ENCODE peak calls at places on chromosome 6, in five cellular contexts. H is ascending aorta; A is CD4-positive, alpha-beta memory T cell; N is psoas muscle; K is cardiac muscle cell. O is an unnamed sample. For H3K4me1, the result is how much of the 10 kb centered on the place peaks cover.

GRCh38 chr6:40362859-40363258 is 224.3 kb downstream of the LRFN2 start:
- DNase-seq in K (no peak), H (no peak), N (no peak), A (no peak), O (no peak)

GRCh38 chr6:94045473-94045872 is 626.1 kb upstream of the EPHA7 start:
- DNase-seq in H (no peak), A (no peak), K (no peak), N (no peak), O (no peak)

GRCh38 chr6:149877678-149878077 is 13.5 kb upstream of the LRP11 start:
- DNase-seq in N (no peak), A (no peak), K (no peak), H (no peak), O (no peak)

GRCh38 chr6:24329022-24329421 is 28.8 kb downstream of the DCDC2 start:
- DNase-seq in A (no peak), K (no peak), H (no peak), N (no peak), O (no peak)

GRCh38 chr6:158026054-158026900 is 44.6 kb downstream of the SYNJ2 start:
- DNase-seq in A (peak), N (peak), K (peak), H (peak), O (peak)

GRCh38 chr6:158783851-158784250 is 35.3 kb downstream of the EZR start:
- DNase-seq in N (no peak), K (no peak), H (peak), A (no peak), O (no peak)

GRCh38 chr6:121879149-121879548 is 443.7 kb downstream of the GJA1 start:
- DNase-seq in H (no peak), A (no peak), K (peak), N (no peak), O (no peak)

GRCh38 chr6:4369616-4370015 is 234.2 kb upstream of the ECI2 start:
- DNase-seq in K (peak), H (no peak), A (no peak), N (no peak), O (no peak)

GRCh38 chr6:151617539-151617938 is 123.7 kb downstream of the CCDC170 start:
- DNase-seq in N (no peak), H (no peak), K (no peak), A (no peak), O (no peak)

GRCh38 chr6:2795960-2796359 is 30.8 kb downstream of the WRNIP1 start:
- DNase-seq in K (no peak), A (no peak), N (no peak), H (no peak), O (no peak)

GRCh38 chr6:2795162-2795561 is 30.0 kb downstream of the WRNIP1 start:
- DNase-seq in H (no peak), A (no peak), N (no peak), K (no peak), O (no peak)

GRCh38 chr6:2796884-2797283 is 31.7 kb downstream of the WRNIP1 start:
- DNase-seq in K (no peak), H (no peak), A (no peak), N (no peak), O (no peak)

GRCh38 chr6:2798586-2799134 is 33.5 kb downstream of the WRNIP1 start:
- DNase-seq in A (no peak), N (no peak), H (no peak), K (no peak), O (no peak)

DNA sequence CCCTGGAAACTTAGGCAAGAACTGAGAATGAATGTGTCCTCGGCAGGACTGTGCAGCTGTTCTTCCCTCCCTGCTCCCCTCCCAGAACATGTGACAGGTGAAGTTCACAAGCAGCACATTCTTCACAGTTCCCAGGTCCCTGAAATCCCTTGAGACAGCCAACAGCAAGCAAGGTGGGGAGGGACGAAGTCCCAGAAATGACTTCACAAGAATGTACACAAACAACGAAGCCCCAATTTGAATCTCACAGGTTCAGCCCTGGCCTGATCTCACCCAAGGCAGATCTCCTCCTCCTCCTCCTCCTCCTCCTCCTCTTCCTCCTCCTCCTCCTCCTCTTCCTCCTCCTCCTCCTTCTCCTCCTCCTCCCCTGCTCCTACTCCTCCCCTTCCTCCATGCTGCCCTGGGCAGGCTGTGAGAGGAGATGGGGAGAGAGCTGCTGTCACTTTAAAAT is 32.4 kb downstream of the WRNIP1 start:
- DNase-seq in K (no peak), A (no peak), H (no peak), N (no peak), O (no peak)
- H3K4me1 ChIP-seq in K (under half), A (under half), H (under half), N (under half), O (under half)

DNA sequence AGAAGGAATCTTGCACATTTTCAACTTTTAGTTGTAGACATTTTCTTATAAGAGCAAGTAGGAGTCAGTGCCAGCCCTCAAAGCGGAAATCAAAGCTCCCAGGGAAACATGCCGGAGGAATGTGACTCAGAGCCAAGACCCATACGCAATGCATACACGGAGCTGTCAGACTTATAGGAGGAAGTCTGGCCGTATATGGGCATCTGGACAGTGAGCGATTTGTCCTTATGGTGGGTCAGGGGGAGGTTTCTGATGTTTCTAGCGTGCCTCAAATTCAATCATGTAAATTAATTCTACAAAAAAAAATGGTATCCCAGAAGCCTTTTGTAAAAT is 3.6 kb upstream of the CCN2 start:
- DNase-seq in H (peak), K (peak), N (no peak), A (no peak), O (no peak)
- H3K4me3 ChIP-seq in H (peak), K (no peak), N (peak), A (no peak), O (no peak)

GRCh38 chr6:108945686-108946158 is 97.5 kb downstream of the ARMC2 start:
- DNase-seq in K (peak), N (peak), H (peak), A (no peak), O (no peak)

GRCh38 chr6:108951351-108951953 is 103.2 kb downstream of the ARMC2 start:
- DNase-seq in H (no peak), N (no peak), K (peak), A (no peak), O (no peak)

GRCh38 chr6:108947114-108947854 is 99.1 kb downstream of the ARMC2 start:
- DNase-seq in A (no peak), N (no peak), K (peak), H (no peak), O (no peak)

GRCh38 chr6:108946695-108947094 is 98.5 kb downstream of the ARMC2 start:
- DNase-seq in K (peak), A (no peak), N (no peak), H (no peak), O (no peak)

GRCh38 chr6:108948252-108948651 is 100.0 kb downstream of the ARMC2 start:
- DNase-seq in A (no peak), K (no peak), H (no peak), N (no peak), O (no peak)
- H3K27ac ChIP-seq in A (no peak), K (no peak), H (peak), N (peak), O (no peak)

GRCh38 chr6:47854996-47855395 is 73.2 kb downstream of the OPN5 start:
- DNase-seq in K (no peak), N (no peak), H (no peak), A (no peak), O (no peak)
- H3K4me1 ChIP-seq in K (under half), N (under half), H (under half), A (under half), O (under half)

GRCh38 chr6:26487466-26487865 is 12.6 kb upstream of the BTN1A1 start:
- DNase-seq in H (no peak), K (no peak), A (no peak), N (no peak), O (no peak)

GRCh38 chr6:26483727-26484126 is 16.4 kb upstream of the BTN1A1 start:
- DNase-seq in A (no peak), K (no peak), N (no peak), H (no peak), O (no peak)

GRCh38 chr6:26485401-26485800 is 14.7 kb upstream of the BTN1A1 start:
- DNase-seq in N (no peak), K (no peak), A (no peak), H (no peak), O (no peak)

GRCh38 chr6:26484161-26484560 is 15.9 kb upstream of the BTN1A1 start:
- DNase-seq in H (no peak), N (no peak), K (no peak), A (no peak), O (no peak)

DNA sequence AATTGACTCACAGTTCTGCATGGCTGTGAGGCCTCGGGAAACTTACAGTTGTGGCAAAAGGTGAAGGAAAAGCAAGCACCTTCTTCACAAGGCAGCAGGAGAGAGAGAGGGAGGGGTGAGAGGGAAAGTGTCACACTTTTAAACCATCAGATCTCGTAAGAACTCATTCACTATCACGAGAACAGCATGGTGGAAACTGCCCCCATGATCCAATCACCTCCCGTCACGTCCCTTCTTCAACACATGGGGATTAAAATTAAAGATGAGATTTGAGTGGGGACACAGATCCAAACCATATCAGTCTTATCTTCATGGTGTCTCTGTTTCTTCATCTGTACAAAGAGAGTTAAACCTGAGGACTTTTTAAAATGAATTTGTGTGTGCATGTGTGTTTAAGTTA is 13.7 kb upstream of the BTN1A1 start:
- DNase-seq in H (no peak), A (no peak), N (no peak), K (no peak), O (no peak)
- H3K4me3 ChIP-seq in H (no peak), A (no peak), N (no peak), K (no peak), O (no peak)

GRCh38 chr6:124989136-124989983 is 27.1 kb downstream of the RNF217 start:
- DNase-seq in N (no peak), H (no peak), K (no peak), A (no peak), O (no peak)
- H3K27ac ChIP-seq in N (no peak), H (no peak), K (no peak), A (no peak), O (no peak)